ENCODE peak calls at places on chromosomes 4 and X, in ten cellular contexts. L is left kidney, O is A172, U is NCI-H1930, C is kidney tubule cell, J is ACHN, T is activated gamma-delta T cell treated with Interleukin-2 at 50 U/mL for 16 hours, F is NCI-H2029 treated with DMSO at 0.1 percent for 48 hours, Z is iris pigment epithelial cell, V is heart left ventricle. D is an unnamed sample.

GRCh38 chrX:9436812-9437211 is 28.0 kb upstream of the TBL1X start:
- DNase-seq in O (no peak), V (no peak), U (no peak), T (no peak), Z (no peak), C (no peak), F (no peak), L (no peak), J (no peak), D (no peak)

GRCh38 chr4:154088741-154089140 is 299.9 kb upstream of the SFRP2 start:
- DNase-seq in T (no peak), O (no peak), F (no peak), J (no peak), C (no peak), V (no peak), L (no peak), U (no peak), Z (no peak), D (no peak)

GRCh38 chr4:2423695-2424094 is 4.9 kb downstream of the CFAP99 start:
- DNase-seq in U (no peak), V (no peak), L (no peak), J (no peak), C (no peak), T (no peak), Z (no peak), F (no peak), O (no peak), D (no peak)

GRCh38 chrX:109889289-109890006 is 113.5 kb upstream of the TMEM164 start:
- DNase-seq in C (no peak), T (no peak), U (no peak), J (peak; percentile 3), L (peak; percentile 48), F (no peak), Z (peak; percentile 32), V (no peak), O (no peak), D (no peak)

GRCh38 chr4:94452476-94453300 is 946 bp downstream of the PDLIM5 start:
- DNase-seq in U (no peak), C (peak; percentile 86), F (peak; percentile 52), O (peak; percentile 66), Z (peak; percentile 83), V (peak; percentile 90), T (no peak), L (peak; percentile 73), J (peak; percentile 84), D (peak; percentile 59)

GRCh38 chr4:128358231-128358902 is 70.8 kb upstream of the PGRMC2 start:
- DNase-seq in J (no peak), T (no peak), Z (peak; percentile 85), V (peak; percentile 39), O (peak; percentile 90), C (peak; percentile 77), L (no peak), F (no peak), U (no peak), D (peak; percentile 86)

GRCh38 chr4:169079942-169080827 is 70.1 kb upstream of the CBR4 start:
- DNase-seq in U (no peak), V (peak; percentile 58), L (peak; percentile 62), T (no peak), J (peak; percentile 45), F (no peak), Z (peak; percentile 90), C (peak; percentile 35), O (peak; percentile 81), D (no peak)

GRCh38 chr4:98786866-98787265 is 128.5 kb upstream of the TSPAN5 start:
- DNase-seq in F (no peak), J (no peak), U (no peak), V (no peak), O (no peak), T (no peak), C (no peak), Z (no peak), L (no peak), D (no peak)

GRCh38 chrX:118345045-118345400 is 883 bp upstream of the WDR44 start:
- DNase-seq in V (no peak), Z (no peak), U (no peak), O (no peak), J (no peak), C (no peak), T (no peak), L (no peak), F (peak; percentile 2), D (no peak)

GRCh38 chr4:81319657-81320056 is 104.6 kb upstream of the PRKG2 start:
- DNase-seq in C (peak; percentile 58), L (peak; percentile 18), T (no peak), O (no peak), J (no peak), F (no peak), V (no peak), U (no peak), Z (no peak), D (no peak)

GRCh38 chr4:169202143-169202699 is 68.5 kb downstream of the SH3RF1 start:
- DNase-seq in T (no peak), L (peak; percentile 40), J (peak; percentile 36), U (no peak), V (no peak), C (no peak), F (no peak), Z (no peak), O (no peak), D (no peak)

GRCh38 chr4:25406081-25406692 is 29.1 kb downstream of the ANAPC4 start:
- DNase-seq in O (no peak), Z (peak; percentile 78), L (no peak), F (no peak), V (no peak), U (no peak), C (no peak), J (no peak), T (no peak), D (no peak)

GRCh38 chr4:20127626-20128025 is 124.1 kb upstream of the SLIT2 start:
- DNase-seq in L (no peak), T (no peak), C (no peak), J (no peak), F (no peak), O (no peak), V (no peak), Z (peak; percentile 22), U (no peak), D (no peak)

GRCh38 chrX:39729834-39730670 is 367.7 kb downstream of the BCOR start:
- DNase-seq in O (peak; percentile 42), V (no peak), C (peak; percentile 67), Z (no peak), J (no peak), T (no peak), L (peak; percentile 41), U (no peak), F (no peak), D (no peak)

GRCh38 chr4:5511791-5512190 is 196.6 kb downstream of the EVC2 start:
- DNase-seq in F (no peak), U (no peak), J (no peak), L (no peak), C (no peak), O (no peak), V (no peak), T (no peak), Z (peak; percentile 78), D (no peak)

GRCh38 chr4:185513489-185514181 is 21.7 kb downstream of the PDLIM3 start:
- DNase-seq in C (no peak), U (no peak), F (no peak), O (no peak), Z (peak; percentile 97), L (peak; percentile 34), J (no peak), T (no peak), V (peak; percentile 68), D (no peak)

GRCh38 chrX:45889471-45889870 is 655.8 kb downstream of the ZNF674 start:
- DNase-seq in T (no peak), V (no peak), J (no peak), F (no peak), L (no peak), O (peak; percentile 41), U (no peak), Z (peak; percentile 70), C (no peak), D (peak; percentile 32)

GRCh38 chrX:78545233-78545632 is 113.9 kb downstream of the RTL3 start:
- DNase-seq in J (no peak), L (no peak), Z (no peak), T (no peak), U (no peak), O (no peak), F (no peak), V (no peak), C (no peak), D (no peak)

GRCh38 chrX:150062292-150063137 is 124.2 kb upstream of the EOLA2 start:
- DNase-seq in U (no peak), C (peak; percentile 43), J (no peak), L (no peak), V (peak; percentile 39), O (peak; percentile 91), F (peak; percentile 63), Z (peak; percentile 45), T (no peak), D (peak; percentile 72)

GRCh38 chr4:128542047-128542446 is 254.4 kb upstream of the PGRMC2 start:
- DNase-seq in O (no peak), Z (no peak), L (no peak), V (no peak), U (no peak), F (no peak), J (no peak), C (no peak), T (no peak), D (no peak)

GRCh38 chr4:1402021-1402515 is 4.2 kb downstream of the NKX1-1 start:
- DNase-seq in L (no peak), C (no peak), J (no peak), O (no peak), V (no peak), T (peak; percentile 2), Z (no peak), U (no peak), F (no peak), D (no peak)

GRCh38 chrX:134718329-134719317 is 60.4 kb upstream of the PLAC1 start:
- DNase-seq in U (no peak), V (no peak), L (peak; percentile 38), T (no peak), C (peak; percentile 87), J (peak; percentile 67), Z (peak; percentile 89), O (peak; percentile 83), F (no peak), D (peak; percentile 99)

GRCh38 chrX:103396186-103396585 is 19.8 kb downstream of the BEX3 start:
- DNase-seq in V (no peak), L (no peak), J (no peak), O (peak; percentile 32), F (no peak), U (no peak), Z (peak; percentile 58), C (peak; percentile 34), T (no peak), D (no peak)

GRCh38 chr4:102780476-102781144 is 19.8 kb upstream of the MANBA start:
- DNase-seq in V (no peak), C (peak; percentile 94), L (no peak), O (peak; percentile 22), U (no peak), F (no peak), J (no peak), T (no peak), Z (peak; percentile 61), D (no peak)

GRCh38 chrX:154123241-154124219 is 20.5 kb upstream of the OPN1LW start:
- DNase-seq in F (no peak), V (peak; percentile 36), J (no peak), C (no peak), L (no peak), Z (peak; percentile 17), U (no peak), T (peak; percentile 22), O (peak; percentile 76), D (no peak)

GRCh38 chr4:147958057-147958456 is 226.2 kb downstream of the ARHGAP10 start:
- DNase-seq in C (no peak), V (no peak), O (no peak), U (no peak), J (no peak), T (no peak), L (no peak), Z (peak; percentile 32), F (no peak), D (no peak)

GRCh38 chr4:27009539-27009938 is 148.9 kb downstream of the STIM2 start:
- DNase-seq in U (no peak), L (no peak), C (no peak), O (no peak), J (no peak), F (no peak), V (no peak), Z (peak; percentile 89), T (no peak), D (no peak)

GRCh38 chr4:54268151-54268550 is 39.1 kb downstream of the PDGFRA start:
- DNase-seq in J (no peak), O (no peak), V (no peak), T (no peak), Z (peak; percentile 71), U (no peak), F (no peak), C (peak; percentile 14), L (no peak), D (no peak)

D was measured in GM04504.